ENCODE peak calls at places on chromosome 12, in six cellular contexts. Z is AG09309; J is dorsolateral prefrontal cortex; X is lower leg skin; B is GM12865; C is CD4-positive, alpha-beta T cell. D is an unnamed sample.

GRCh38 chr12:57046947-57047890 is 2.7 kb downstream of the MYO1A start:
- DNase-seq in Z (no peak), J (no peak), X (no peak), B (peak), C (peak), D (no peak)

GRCh38 chr12:93020998-93021597 is 92.0 kb upstream of the EEA1 start:
- DNase-seq in Z (no peak), J (no peak), X (no peak), B (no peak), C (no peak), D (no peak)

GRCh38 chr12:32921397-32921796 is 24.8 kb upstream of the PKP2 start:
- DNase-seq in Z (no peak), J (no peak), X (no peak), B (no peak), C (no peak), D (no peak)

GRCh38 chr12:69630191-69630590 is 19.5 kb upstream of the LRRC10 start:
- DNase-seq in Z (no peak), J (no peak), X (no peak), B (no peak), C (no peak), D (no peak)

GRCh38 chr12:114245555-114245954 is 160.4 kb downstream of the TBX5 start:
- DNase-seq in Z (no peak), J (no peak), X (no peak), B (no peak), C (no peak), D (no peak)

GRCh38 chr12:83796527-83796926 is 1109.8 kb downstream of the TMTC2 start:
- DNase-seq in Z (no peak), J (no peak), X (no peak), B (no peak), C (no peak), D (no peak)

GRCh38 chr12:58364389-58365086 is 423.2 kb downstream of the ATP23 start:
- DNase-seq in Z (peak), J (no peak), X (no peak), B (no peak), C (no peak), D (no peak)

GRCh38 chr12:119156401-119156800 is 22.3 kb upstream of the HSPB8 start:
- DNase-seq in Z (no peak), J (no peak), X (no peak), B (no peak), C (no peak), D (no peak)

GRCh38 chr12:57003395-57003794 is 3.0 kb downstream of the ZBTB39 start:
- DNase-seq in Z (no peak), J (no peak), X (no peak), B (no peak), C (no peak), D (no peak)

GRCh38 chr12:121513464-121514183 is 67.2 kb downstream of the KDM2B start:
- DNase-seq in Z (no peak), J (no peak), X (no peak), B (peak), C (no peak), D (peak)

GRCh38 chr12:102061096-102061555 is 665 bp downstream of the WASHC3 start:
- DNase-seq in Z (no peak), J (no peak), X (no peak), B (peak), C (no peak), D (peak)

GRCh38 chr12:122079038-122079531 is 529 bp downstream of the MLXIP start:
- DNase-seq in Z (no peak), J (no peak), X (no peak), B (peak), C (no peak), D (no peak)

GRCh38 chr12:75856228-75856627 is 175.3 kb downstream of the PHLDA1 start:
- DNase-seq in Z (no peak), J (no peak), X (no peak), B (no peak), C (no peak), D (no peak)

GRCh38 chr12:92414383-92415065 is 268.9 kb upstream of the BTG1 start:
- DNase-seq in Z (no peak), J (no peak), X (no peak), B (no peak), C (no peak), D (no peak)

GRCh38 chr12:103441437-103442186 is 54.2 kb downstream of the C12orf42 start:
- DNase-seq in Z (no peak), J (no peak), X (no peak), B (peak), C (peak), D (peak)

GRCh38 chr12:112261559-112261958 is 120.7 kb downstream of the HECTD4 start:
- DNase-seq in Z (no peak), J (no peak), X (no peak), B (no peak), C (no peak), D (no peak)

GRCh38 chr12:93653712-93654111 is 23.5 kb upstream of the CRADD start:
- DNase-seq in Z (no peak), J (no peak), X (no peak), B (no peak), C (no peak), D (no peak)

GRCh38 chr12:30111719-30112118 is 328.0 kb upstream of the TMTC1 start:
- DNase-seq in Z (no peak), J (no peak), X (no peak), B (no peak), C (no peak), D (no peak)

GRCh38 chr12:113424915-113425823 is 3.0 kb downstream of the SDSL start:
- DNase-seq in Z (no peak), J (peak), X (peak), B (peak), C (peak), D (peak)

GRCh38 chr12:47939009-47939601 is 24.3 kb upstream of the TMEM106C start:
- DNase-seq in Z (no peak), J (no peak), X (no peak), B (no peak), C (no peak), D (no peak)

GRCh38 chr12:114306646-114307045 is 99.3 kb downstream of the TBX5 start:
- DNase-seq in Z (peak), J (no peak), X (no peak), B (no peak), C (no peak), D (no peak)

GRCh38 chr12:19964549-19964948 is 403.8 kb upstream of the PDE3A start:
- DNase-seq in Z (no peak), J (no peak), X (no peak), B (no peak), C (no peak), D (no peak)

GRCh38 chr12:52081263-52081733 is 1.8 kb downstream of the SMIM41 start:
- DNase-seq in Z (no peak), J (no peak), X (no peak), B (peak), C (no peak), D (peak)

GRCh38 chr12:67019070-67019469 is 250.1 kb upstream of the CAND1 start:
- DNase-seq in Z (no peak), J (no peak), X (no peak), B (no peak), C (no peak), D (no peak)

GRCh38 chr12:51372021-51372420 is 19.2 kb downstream of the GALNT6 start:
- DNase-seq in Z (no peak), J (no peak), X (no peak), B (no peak), C (no peak), D (no peak)

GRCh38 chr12:131452444-131452860 is 258.4 kb upstream of the SFSWAP start:
- DNase-seq in Z (no peak), J (no peak), X (no peak), B (peak), C (no peak), D (peak)

GRCh38 chr12:31440586-31440985 is 114.6 kb upstream of the SINHCAF start:
- DNase-seq in Z (no peak), J (no peak), X (no peak), B (no peak), C (no peak), D (no peak)

GRCh38 chr12:120321382-120322202 is 6.0 kb downstream of the PLA2G1B start:
- DNase-seq in Z (no peak), J (no peak), X (no peak), B (no peak), C (no peak), D (no peak)

GRCh38 chr12:67515679-67516363 is 132.7 kb upstream of the DYRK2 start:
- DNase-seq in Z (no peak), J (no peak), X (no peak), B (peak), C (peak), D (no peak)

DNA sequence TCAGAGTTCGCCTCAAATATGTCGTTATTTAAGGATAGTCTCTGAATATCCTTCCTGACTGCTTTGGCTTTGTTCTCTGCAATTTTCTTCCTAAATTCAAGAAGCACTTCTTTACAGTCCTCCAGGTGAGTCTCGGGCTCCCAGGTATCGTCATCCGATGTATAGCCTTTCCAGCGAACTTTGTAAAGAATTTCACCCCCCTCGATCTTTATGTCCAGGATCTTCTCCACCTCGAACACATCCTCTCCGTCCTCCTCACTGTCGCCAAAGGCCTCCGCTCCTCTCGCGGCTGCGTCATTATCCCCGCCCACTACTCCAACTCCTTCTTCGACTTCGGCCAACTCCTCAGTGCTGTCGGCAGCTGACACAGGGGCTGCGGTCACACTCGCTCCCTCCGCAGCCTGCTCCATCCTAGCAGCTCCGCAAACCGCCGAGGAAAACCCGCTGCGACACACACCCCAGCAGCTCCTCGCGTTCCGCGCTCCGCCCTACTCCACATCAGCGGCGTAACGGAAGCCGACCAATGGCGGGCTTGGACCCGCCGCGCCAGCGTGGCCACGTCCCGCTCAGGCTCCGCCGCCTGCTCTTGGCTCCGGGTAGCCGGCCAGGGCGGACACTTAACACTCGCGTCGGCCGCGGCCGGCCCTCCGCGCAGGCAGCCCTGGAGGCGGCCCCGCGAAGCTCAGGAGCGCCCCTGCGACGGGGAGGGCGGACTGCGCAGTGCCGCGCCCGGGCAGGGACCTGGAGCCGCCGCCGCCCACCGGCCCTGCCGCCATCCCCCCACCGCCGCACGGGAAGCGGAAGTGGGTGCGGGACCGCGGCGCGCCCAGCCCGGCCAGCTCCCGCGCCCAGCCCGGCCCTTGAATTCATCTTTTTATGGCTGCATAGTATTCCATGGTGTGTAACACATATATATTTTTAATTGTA is 4.1 kb downstream of the CD163L1 start:
- DNase-seq in Z (no peak), J (no peak), X (no peak), B (no peak), C (no peak), D (peak)
- TF ChIP-seq CTCF in Z (no peak), J (no peak), X (no peak), B (no peak), C (no peak), D (no peak)

GRCh38 chr12:2084553-2085296 is 31.9 kb downstream of the CACNA1C start:
- DNase-seq in Z (no peak), J (no peak), X (peak), B (no peak), C (no peak), D (no peak)

GRCh38 chr12:2083561-2083960 is 30.8 kb downstream of the CACNA1C start:
- DNase-seq in Z (no peak), J (no peak), X (no peak), B (no peak), C (no peak), D (no peak)

GRCh38 chr12:2080604-2081003 is 27.8 kb downstream of the CACNA1C start:
- DNase-seq in Z (no peak), J (no peak), X (no peak), B (no peak), C (no peak), D (no peak)

GRCh38 chr12:2082321-2082720 is 29.5 kb downstream of the CACNA1C start:
- DNase-seq in Z (no peak), J (no peak), X (no peak), B (no peak), C (no peak), D (no peak)

DNA sequence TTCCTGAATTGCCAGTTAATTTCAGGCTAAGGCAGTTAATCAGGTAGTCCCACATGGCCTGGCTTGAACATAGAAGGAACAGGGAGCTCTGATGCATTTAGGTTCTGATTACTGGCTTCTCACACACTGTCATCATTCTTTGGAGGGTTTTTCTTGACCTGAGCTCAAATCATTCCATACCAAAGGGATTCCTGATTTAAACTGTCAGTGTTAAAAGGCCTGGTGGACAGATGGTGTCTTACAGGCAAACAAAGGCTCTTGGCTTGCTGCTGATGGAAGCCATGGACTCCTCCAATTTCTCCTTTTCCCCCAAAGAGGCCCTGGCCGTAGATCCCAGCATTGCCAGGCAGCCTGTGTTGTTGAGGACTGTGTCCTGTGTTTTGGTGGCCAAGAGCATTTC is 30.2 kb downstream of the CACNA1C start:
- DNase-seq in Z (no peak), J (no peak), X (no peak), B (no peak), C (no peak), D (no peak)
- TF ChIP-seq CTCF in Z (no peak), J (no peak), X (no peak), B (no peak), C (no peak), D (no peak)

GRCh38 chr12:34257093-34257492 is 234.8 kb downstream of the ALG10 start:
- DNase-seq in Z (no peak), J (no peak), X (no peak), B (no peak), C (no peak), D (no peak)
- TF ChIP-seq CTCF in Z (no peak), J (no peak), X (no peak), B (no peak), C (no peak), D (no peak)

GRCh38 chr12:107014050-107014449 is 27.1 kb upstream of the MTERF2 start:
- DNase-seq in Z (no peak), J (no peak), X (no peak), B (peak), C (no peak), D (no peak)
- TF ChIP-seq CTCF in Z (no peak), J (no peak), X (no peak), B (no peak), C (no peak), D (no peak)

GRCh38 chr12:108852674-108853073 is 4.7 kb downstream of the SSH1 start:
- DNase-seq in Z (no peak), J (no peak), X (no peak), B (no peak), C (no peak), D (no peak)

GRCh38 chr12:108853426-108853825 is 4.0 kb downstream of the SSH1 start:
- DNase-seq in Z (no peak), J (no peak), X (no peak), B (no peak), C (no peak), D (no peak)

GRCh38 chr12:108855284-108856169 is 1.9 kb downstream of the SSH1 start:
- DNase-seq in Z (no peak), J (no peak), X (no peak), B (no peak), C (no peak), D (no peak)

GRCh38 chr12:108854453-108855283 is 2.7 kb downstream of the SSH1 start:
- DNase-seq in Z (peak), J (no peak), X (no peak), B (peak), C (no peak), D (peak)

GRCh38 chr12:108854055-108854452 is 3.3 kb downstream of the SSH1 start:
- DNase-seq in Z (peak), J (no peak), X (no peak), B (peak), C (no peak), D (no peak)
- TF ChIP-seq CTCF in Z (peak), J (no peak), X (no peak), B (peak), C (no peak), D (peak)